ENCODE peak calls at places on chromosomes 12 and 14, in four cellular contexts. R, C, V and P are unnamed samples.

GRCh38 chr14:59249029-59249428 is 60.6 kb downstream of the DAAM1 start:
- DNase-seq in R (no peak), C (no peak), V (no peak), P (no peak)

GRCh38 chr12:85955127-85955526 is 81.0 kb downstream of the NTS start:
- DNase-seq in R (no peak), C (no peak), V (peak; percentile 6), P (no peak)

GRCh38 chr12:66688836-66689439 is 10.1 kb upstream of the GRIP1 start:
- DNase-seq in R (no peak), C (no peak), V (no peak), P (peak; percentile 21)

GRCh38 chr14:32588448-32589320 is 259.6 kb downstream of the AKAP6 start:
- DNase-seq in R (no peak), C (no peak), V (peak; percentile 41), P (no peak)

GRCh38 chr12:24798335-24798734 is 150.6 kb downstream of the BCAT1 start:
- DNase-seq in R (no peak), C (no peak), V (no peak), P (no peak)

GRCh38 chr12:77122236-77122635 is 56.9 kb upstream of the E2F7 start:
- DNase-seq in R (no peak), C (no peak), V (peak; percentile 78), P (peak; percentile 82)

GRCh38 chr12:107027304-107028053 is 40.5 kb upstream of the MTERF2 start:
- DNase-seq in R (peak; percentile 51), C (no peak), V (peak; percentile 90), P (peak; percentile 91)

GRCh38 chr14:22900088-22900799 is 17.2 kb downstream of the REM2 start:
- DNase-seq in R (peak; percentile 52), C (no peak), V (peak; percentile 59), P (peak; percentile 22)

GRCh38 chr12:1360812-1361211 is 233.6 kb downstream of the FBXL14 start:
- DNase-seq in R (no peak), C (no peak), V (no peak), P (no peak)

GRCh38 chr12:27814851-27815591 is 35.0 kb upstream of the MANSC4 start:
- DNase-seq in R (no peak), C (no peak), V (no peak), P (no peak)

GRCh38 chr14:99818503-99819036 is 25.4 kb downstream of the EML1 start:
- DNase-seq in R (no peak), C (no peak), V (no peak), P (no peak)

GRCh38 chr12:27772328-27773049 is 7.5 kb upstream of the KLHL42 start:
- DNase-seq in R (no peak), C (no peak), V (no peak), P (no peak)

DNA sequence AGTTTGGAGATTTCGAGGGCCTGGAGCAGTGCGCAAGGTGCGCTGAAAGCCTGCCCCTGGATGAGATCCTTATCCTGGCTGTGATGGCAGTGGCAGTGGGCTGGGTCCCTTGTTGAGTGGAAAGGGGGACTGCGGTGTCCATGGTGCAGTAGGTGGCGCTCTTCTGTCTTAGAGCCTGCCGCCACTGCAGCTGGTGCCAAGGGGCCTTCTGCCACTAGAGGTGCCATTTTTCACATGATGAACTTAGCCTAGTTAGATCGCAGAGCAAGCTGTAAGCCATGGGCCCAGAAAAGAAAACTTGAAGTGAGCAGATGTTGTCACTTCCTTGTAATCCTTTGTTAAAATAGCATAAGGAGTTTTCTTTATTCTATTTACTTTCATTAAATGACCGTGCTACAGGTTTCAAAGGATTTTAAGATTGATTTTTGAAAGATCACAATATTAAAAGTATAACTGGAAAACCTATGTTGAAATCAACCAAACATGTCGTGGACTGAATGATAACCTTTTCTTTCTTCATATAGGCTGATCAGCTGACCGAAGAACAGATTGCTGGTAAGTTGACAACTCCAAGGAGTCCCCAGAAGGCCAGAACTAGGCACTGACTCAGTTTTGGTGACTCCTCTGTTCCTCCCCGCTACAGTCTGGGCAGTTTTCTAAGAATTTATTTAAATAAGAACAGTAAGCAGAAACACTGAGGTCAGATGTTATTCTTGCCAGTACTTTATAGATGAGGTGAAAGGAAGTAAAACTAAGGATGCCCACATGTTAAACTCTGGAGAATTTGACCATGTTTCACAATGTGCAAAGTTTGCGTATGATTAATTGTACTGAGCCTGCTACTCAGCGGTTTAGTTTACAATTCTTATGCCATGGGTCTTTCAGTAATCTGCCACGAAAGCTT is 3.0 kb downstream of the CALM1 start:
- DNase-seq in R (peak; percentile 79), C (peak; percentile 89), V (peak; percentile 85), P (peak; percentile 77)
- TF ChIP-seq CTCF in R (peak; percentile 100), C (peak; percentile 98), V (peak; percentile 100), P (peak; percentile 100)

GRCh38 chr14:94038510-94038909 is 12.4 kb downstream of the OTUB2 start:
- DNase-seq in R (no peak), C (no peak), V (no peak), P (no peak)

GRCh38 chr14:94040247-94040646 is 14.1 kb downstream of the OTUB2 start:
- DNase-seq in R (no peak), C (no peak), V (no peak), P (no peak)

GRCh38 chr14:94038921-94039629 is 12.9 kb downstream of the OTUB2 start:
- DNase-seq in R (no peak), C (no peak), V (no peak), P (no peak)

GRCh38 chr14:94036328-94037167 is 10.4 kb downstream of the OTUB2 start:
- DNase-seq in R (peak; percentile 42), C (no peak), V (no peak), P (no peak)

DNA sequence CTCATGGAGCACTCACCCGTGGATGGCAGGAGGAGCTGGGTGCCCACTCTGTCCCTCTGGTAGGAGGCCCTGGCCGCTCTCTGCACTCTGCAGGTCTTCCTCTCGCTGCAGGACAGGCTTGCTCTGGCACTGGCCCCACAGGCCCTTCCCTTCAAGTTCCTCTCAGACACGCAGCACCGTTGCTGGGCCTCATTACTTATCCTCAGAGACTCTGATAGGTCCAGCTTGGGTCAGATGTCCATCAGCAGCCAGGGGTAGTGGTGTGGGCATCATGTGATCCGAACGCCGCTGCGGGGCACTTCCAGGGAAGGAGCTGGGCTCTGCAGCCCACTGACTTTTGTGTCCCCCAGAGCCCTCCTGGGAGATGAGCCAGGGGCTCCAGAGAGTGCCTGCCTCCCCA is 11.8 kb downstream of the OTUB2 start:
- DNase-seq in R (no peak), C (no peak), V (no peak), P (no peak)
- H3K4me3 ChIP-seq in R (no peak overlapping the region), C (no peak overlapping the region), V (no peak overlapping the region), P (no peak overlapping the region)

GRCh38 chr12:47817272-47818006 is 2.3 kb downstream of the HDAC7 start:
- DNase-seq in R (no peak), C (no peak), V (no peak), P (no peak)
- TF ChIP-seq CTCF in R (peak; percentile 32), C (no peak), V (peak; percentile 36), P (peak; percentile 40)

GRCh38 chr12:49527361-49528130 is 11.3 kb upstream of the KCNH3 start:
- DNase-seq in R (no peak), C (no peak), V (no peak), P (no peak)
- H3K4me3 ChIP-seq in R (no peak overlapping the region), C (no peak overlapping the region), V (no peak overlapping the region), P (no peak overlapping the region)

GRCh38 chr12:20194171-20194570 is 174.2 kb upstream of the PDE3A start:
- DNase-seq in R (no peak), C (no peak), V (no peak), P (no peak)
- TF ChIP-seq CTCF in R (peak; percentile 18), C (no peak), V (peak; percentile 55), P (peak; percentile 50)

DNA sequence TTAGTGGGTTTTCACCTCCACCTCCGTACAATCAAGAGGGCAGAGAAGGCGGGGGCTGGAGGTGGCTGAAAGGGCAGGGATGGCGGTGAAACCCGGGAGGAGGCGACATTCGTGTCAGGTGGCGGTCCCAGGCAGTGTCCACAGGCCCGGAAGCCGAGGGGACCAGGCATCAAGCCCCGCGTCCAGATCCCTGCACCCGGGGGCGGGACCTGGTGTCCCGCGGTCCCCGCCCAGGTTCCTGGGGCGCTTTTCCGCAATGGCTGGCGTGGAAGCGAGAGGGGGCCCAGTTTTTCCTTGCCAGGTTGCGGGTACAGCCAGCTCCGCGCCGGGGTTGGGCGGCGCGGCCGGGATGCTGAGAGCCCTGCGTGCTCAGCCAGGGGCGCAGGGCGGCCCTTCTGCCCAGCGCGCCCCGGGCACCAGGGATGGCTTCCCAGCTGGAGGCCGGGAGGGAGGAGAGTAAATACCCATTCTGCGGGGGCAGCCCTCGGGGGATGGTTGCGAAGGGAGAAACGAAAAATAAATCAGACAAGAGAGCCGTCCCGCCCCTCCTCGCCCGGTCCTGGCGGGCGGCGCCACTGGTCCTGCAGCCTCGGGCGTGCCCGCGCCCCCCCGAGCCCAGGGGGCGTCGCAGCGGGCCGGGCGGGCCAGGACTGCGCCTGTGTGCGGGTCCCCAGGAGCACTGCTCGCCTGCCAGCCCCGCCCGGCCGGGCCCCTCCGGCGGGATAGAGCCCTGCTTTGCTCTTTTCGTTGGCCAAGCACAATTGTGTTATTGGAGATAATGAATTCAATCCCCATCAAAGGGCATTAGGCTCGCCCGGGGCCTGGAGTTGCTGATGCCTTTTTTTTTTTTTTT is 11.5 kb downstream of the FOXA1 start:
- DNase-seq in R (no peak), C (peak; percentile 65), V (no peak), P (no peak)
- H3K4me3 ChIP-seq in R (peak overlapping the region; percentile 30), C (peak overlapping the region; percentile 17), V (peak overlapping the region; percentile 28), P (peak overlapping the region; percentile 25)

GRCh38 chr14:38257500-38257899 is 1.6 kb upstream of the CLEC14A start:
- DNase-seq in R (no peak), C (no peak), V (no peak), P (no peak)

GRCh38 chr14:38256358-38256840 is 506 bp upstream of the CLEC14A start:
- DNase-seq in R (no peak), C (no peak), V (no peak), P (no peak)

GRCh38 chr14:38255673-38256357 is at the start of gene CLEC14A:
- DNase-seq in R (no peak), C (peak; percentile 47), V (no peak), P (no peak)

GRCh38 chr14:38254565-38255407 is 1.1 kb downstream of the CLEC14A start:
- DNase-seq in R (no peak), C (peak; percentile 39), V (no peak), P (no peak)

GRCh38 chr14:38255408-38255672 is 553 bp downstream of the CLEC14A start:
- DNase-seq in R (no peak), C (no peak), V (no peak), P (no peak)
- TF ChIP-seq CTCF in R (no peak), C (no peak), V (no peak), P (no peak)

DNA sequence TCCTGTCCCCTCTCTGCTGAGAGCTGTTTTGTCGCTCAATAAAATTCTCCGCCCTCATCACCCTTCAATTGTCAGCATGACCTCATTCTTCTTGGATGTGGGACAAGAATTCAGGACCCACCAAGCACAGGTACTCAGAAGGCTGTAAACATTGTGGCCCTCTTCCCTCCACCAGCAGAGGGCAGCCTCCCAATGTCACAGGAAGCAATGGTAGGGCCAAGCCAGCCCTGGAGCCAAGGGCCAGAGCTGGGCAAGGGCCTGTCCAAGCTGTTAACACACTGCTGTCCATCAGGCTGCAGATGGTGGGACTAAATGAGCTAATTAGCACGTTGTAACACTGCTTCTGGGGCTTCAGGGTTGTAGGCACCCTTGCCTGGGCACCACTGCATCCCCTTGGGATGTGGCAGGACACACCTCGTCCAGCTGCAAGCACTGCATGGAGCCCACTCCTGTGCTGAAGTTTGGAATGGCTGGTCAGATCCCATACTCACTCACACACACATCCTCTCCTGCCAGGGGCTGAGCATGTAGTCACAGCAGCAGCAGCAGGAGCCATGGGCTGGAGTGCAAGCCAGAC is 62.7 kb upstream of the HECTD1 start:
- DNase-seq in R (no peak), C (no peak), V (no peak), P (no peak)
- H3K4me3 ChIP-seq in R (no peak overlapping the region), C (no peak overlapping the region), V (no peak overlapping the region), P (no peak overlapping the region)

GRCh38 chr12:44476683-44477082 is 399.4 kb downstream of the NELL2 start:
- DNase-seq in R (no peak), C (no peak), V (no peak), P (no peak)
- TF ChIP-seq CTCF in R (no peak), C (no peak), V (no peak), P (no peak)